ENCODE peak calls at places on chromosomes 5 and 9, in eight cellular contexts. R is right atrium auricular region, D is endodermal cell, U is spleen, X is lung, Z is PC-9, L is uterus, F is psoas muscle. E is an unnamed sample. For H3K4me1 and H3K27me3, the result is how much of the 10 kb centered on the place peaks cover.

GRCh38 chr5:111461261-111461671 is 51.1 kb downstream of the STARD4 start:
- DNase-seq in R (no peak), D (peak), U (no peak), X (no peak), Z (no peak), L (no peak), F (no peak), E (no peak)

GRCh38 chr9:112033237-112034215 is 136.9 kb downstream of the UGCG start:
- DNase-seq in R (no peak), D (peak), U (no peak), X (no peak), Z (no peak), L (no peak), F (no peak), E (no peak)

GRCh38 chr9:88197781-88198345 is 59.6 kb upstream of the SPATA31C2 start:
- DNase-seq in R (no peak), D (no peak), U (no peak), X (no peak), Z (peak), L (peak), F (no peak), E (no peak)

GRCh38 chr5:37900692-37901091 is 60.9 kb upstream of the GDNF start:
- DNase-seq in R (peak), D (peak), U (no peak), X (no peak), Z (peak), L (peak), F (peak), E (no peak)

GRCh38 chr5:63049935-63050334 is 471.3 kb downstream of the LRRC70 start:
- DNase-seq in R (no peak), D (no peak), U (no peak), X (no peak), Z (no peak), L (no peak), F (no peak), E (no peak)

GRCh38 chr5:80092521-80093107 is 57.5 kb downstream of the THBS4 start:
- DNase-seq in R (no peak), D (no peak), U (no peak), X (no peak), Z (no peak), L (no peak), F (no peak), E (no peak)

GRCh38 chr9:97889941-97890557 is 32.3 kb downstream of the TRMO start:
- DNase-seq in R (no peak), D (peak), U (peak), X (no peak), Z (peak), L (no peak), F (no peak), E (peak)

GRCh38 chr5:99019812-99020697 is 91.2 kb upstream of the CHD1 start:
- DNase-seq in R (no peak), D (no peak), U (no peak), X (no peak), Z (no peak), L (no peak), F (no peak), E (no peak)

GRCh38 chr5:1537166-1538154 is 13.7 kb upstream of the LPCAT1 start:
- DNase-seq in R (peak), D (peak), U (peak), X (peak), Z (no peak), L (no peak), F (peak), E (no peak)

GRCh38 chr9:81182421-81182820 is 506.9 kb downstream of the TLE1 start:
- DNase-seq in R (no peak), D (peak), U (no peak), X (no peak), Z (no peak), L (no peak), F (no peak), E (no peak)

GRCh38 chr9:127611796-127612790 is at the start of gene STXBP1:
- DNase-seq in R (peak), D (peak), U (peak), X (peak), Z (peak), L (peak), F (peak), E (peak)

GRCh38 chr9:110016340-110016739 is 191.6 kb downstream of the C9orf152 start:
- DNase-seq in R (no peak), D (no peak), U (no peak), X (no peak), Z (no peak), L (no peak), F (no peak), E (no peak)

GRCh38 chr5:81212211-81212687 is 20.9 kb upstream of the CKMT2 start:
- DNase-seq in R (no peak), D (no peak), U (no peak), X (no peak), Z (no peak), L (no peak), F (no peak), E (no peak)

GRCh38 chr5:616342-617039 is 4.4 kb downstream of the CEP72 start:
- DNase-seq in R (no peak), D (peak), U (peak), X (no peak), Z (no peak), L (peak), F (no peak), E (no peak)

GRCh38 chr9:77180056-77180455 is 2.7 kb downstream of the VPS13A start:
- DNase-seq in R (no peak), D (no peak), U (no peak), X (no peak), Z (no peak), L (no peak), F (no peak), E (no peak)

GRCh38 chr5:92424785-92425426 is 1041.8 kb upstream of the ARRDC3 start:
- DNase-seq in R (no peak), D (no peak), U (no peak), X (no peak), Z (no peak), L (no peak), F (no peak), E (no peak)

GRCh38 chr5:54457094-54457531 is 1.6 kb downstream of the HSPB3 start:
- DNase-seq in R (no peak), D (no peak), U (no peak), X (no peak), Z (no peak), L (no peak), F (no peak), E (peak)

GRCh38 chr9:8802242-8802641 is 1002.7 kb upstream of the DMAC1 start:
- DNase-seq in R (no peak), D (no peak), U (no peak), X (no peak), Z (no peak), L (no peak), F (no peak), E (no peak)

GRCh38 chr9:117963493-117963892 is 259.3 kb downstream of the TLR4 start:
- DNase-seq in R (no peak), D (peak), U (no peak), X (no peak), Z (no peak), L (no peak), F (no peak), E (no peak)

GRCh38 chr9:12702160-12702758 is 9.1 kb downstream of the TYRP1 start:
- DNase-seq in R (peak), D (peak), U (no peak), X (peak), Z (peak), L (peak), F (peak), E (peak)

GRCh38 chr5:16178745-16179372 is 732 bp downstream of the MARCHF11 start:
- DNase-seq in R (no peak), D (peak), U (peak), X (peak), Z (peak), L (no peak), F (peak), E (peak)

GRCh38 chr9:107175039-107175438 is 108.0 kb upstream of the RAD23B start:
- DNase-seq in R (peak), D (no peak), U (no peak), X (no peak), Z (no peak), L (no peak), F (peak), E (no peak)

GRCh38 chr5:51471642-51472041 is 88.4 kb downstream of the ISL1 start:
- DNase-seq in R (no peak), D (no peak), U (no peak), X (no peak), Z (no peak), L (no peak), F (no peak), E (no peak)

GRCh38 chr9:77177894-77178794 is 810 bp downstream of the VPS13A start:
- DNase-seq in R (no peak), D (peak), U (peak), X (peak), Z (peak), L (peak), F (peak), E (peak)

GRCh38 chr9:4327504-4328191 is 27.8 kb upstream of the GLIS3 start:
- DNase-seq in R (no peak), D (peak), U (no peak), X (no peak), Z (no peak), L (no peak), F (no peak), E (no peak)

GRCh38 chr5:77628840-77629552 is 9.5 kb downstream of the OTP start:
- DNase-seq in R (no peak), D (peak), U (no peak), X (no peak), Z (no peak), L (no peak), F (no peak), E (no peak)

GRCh38 chr5:127723571-127723970 is 20.4 kb downstream of the CCDC192 start:
- DNase-seq in R (no peak), D (no peak), U (no peak), X (peak), Z (no peak), L (peak), F (no peak), E (no peak)

GRCh38 chr9:31347082-31347617 is 1037.3 kb upstream of the ACO1 start:
- DNase-seq in R (no peak), D (no peak), U (no peak), X (no peak), Z (no peak), L (no peak), F (no peak), E (no peak)

GRCh38 chr5:65612298-65612907 is 11.7 kb downstream of the TRIM23 start:
- DNase-seq in R (no peak), D (no peak), U (no peak), X (no peak), Z (no peak), L (no peak), F (no peak), E (peak)

GRCh38 chr9:131618071-131618479 is 72.8 kb downstream of the PRRT1B start:
- DNase-seq in R (peak), D (no peak), U (no peak), X (peak), Z (peak), L (peak), F (peak), E (no peak)

GRCh38 chr5:143080407-143080806 is 310.2 kb downstream of the ARHGAP26 start:
- DNase-seq in R (no peak), D (no peak), U (no peak), X (no peak), Z (no peak), L (no peak), F (no peak), E (no peak)

GRCh38 chr5:143085319-143085917 is 315.2 kb downstream of the ARHGAP26 start:
- DNase-seq in R (no peak), D (no peak), U (no peak), X (no peak), Z (no peak), L (no peak), F (no peak), E (no peak)

GRCh38 chr5:143080982-143081381 is 310.8 kb downstream of the ARHGAP26 start:
- DNase-seq in R (no peak), D (no peak), U (no peak), X (no peak), Z (no peak), L (no peak), F (no peak), E (no peak)

GRCh38 chr5:143084452-143084851 is 314.3 kb downstream of the ARHGAP26 start:
- DNase-seq in R (no peak), D (no peak), U (no peak), X (no peak), Z (no peak), L (no peak), F (no peak), E (no peak)

DNA sequence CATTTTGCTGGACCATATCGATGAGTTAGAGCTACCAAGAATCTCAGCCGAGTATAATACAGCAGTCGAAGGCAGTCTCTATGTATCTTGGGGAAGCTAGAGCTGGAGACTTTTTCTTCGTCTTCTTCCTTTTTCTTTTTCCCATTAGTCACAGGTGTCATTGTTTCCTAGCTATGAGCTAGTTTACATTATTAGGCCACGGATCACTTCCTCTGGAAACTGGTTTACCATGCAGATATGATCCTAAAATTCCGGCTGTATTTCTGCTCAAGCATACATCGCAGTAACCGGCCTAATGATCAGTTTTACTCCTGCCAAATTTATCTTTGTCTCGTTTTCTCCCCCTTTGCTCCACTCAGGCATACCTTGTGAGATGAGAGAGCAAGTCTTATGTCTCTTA is 312.8 kb downstream of the ARHGAP26 start:
- DNase-seq in R (no peak), D (no peak), U (no peak), X (no peak), Z (no peak), L (no peak), F (no peak), E (no peak)
- H3K4me1 ChIP-seq in R (under half), D (under half), U (under half), X (under half), Z (under half), L (under half), F (under half), E (under half)

GRCh38 chr9:91761362-91761761 is 188.7 kb downstream of the ROR2 start:
- DNase-seq in R (no peak), D (peak), U (no peak), X (no peak), Z (no peak), L (no peak), F (no peak), E (no peak)

GRCh38 chr9:91757802-91758201 is 192.2 kb downstream of the ROR2 start:
- DNase-seq in R (no peak), D (no peak), U (no peak), X (no peak), Z (no peak), L (no peak), F (no peak), E (no peak)

GRCh38 chr9:91760906-91761305 is 189.1 kb downstream of the ROR2 start:
- DNase-seq in R (no peak), D (no peak), U (no peak), X (no peak), Z (no peak), L (no peak), F (no peak), E (no peak)

GRCh38 chr9:91755761-91756638 is 194.0 kb downstream of the ROR2 start:
- DNase-seq in R (no peak), D (peak), U (no peak), X (no peak), Z (no peak), L (no peak), F (no peak), E (no peak)

DNA sequence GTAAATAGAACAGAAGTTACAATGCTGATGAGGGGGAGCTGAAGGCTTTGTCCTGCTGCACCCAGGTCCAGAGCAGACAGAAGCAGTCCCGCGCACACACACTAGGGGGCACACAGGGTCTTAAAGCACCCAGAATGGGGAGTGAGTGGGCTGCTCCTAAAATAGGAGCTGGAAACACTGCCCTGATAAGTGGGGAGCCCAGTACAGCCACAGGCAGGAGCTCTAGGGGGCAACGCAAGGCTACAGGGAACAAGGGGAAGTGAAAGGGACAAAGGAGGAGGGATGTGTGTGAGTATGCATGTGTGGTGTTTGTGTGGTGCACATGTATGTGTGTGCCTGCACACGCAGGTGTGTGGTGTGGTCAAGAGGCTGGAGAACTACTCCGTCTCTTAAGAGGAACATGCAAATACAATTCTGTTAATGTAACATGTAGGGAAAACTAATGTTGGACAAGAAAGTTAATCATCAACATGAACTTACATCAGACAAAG is 191.5 kb downstream of the ROR2 start:
- DNase-seq in R (no peak), D (peak), U (no peak), X (no peak), Z (peak), L (no peak), F (no peak), E (peak)
- TF ChIP-seq CTCF in R (no peak), D (peak), U (peak), X (peak), Z (peak), L (no peak), F (no peak), E (peak)

GRCh38 chr5:158380661-158381060 is 521.7 kb upstream of the CLINT1 start:
- DNase-seq in R (no peak), D (peak), U (no peak), X (no peak), Z (no peak), L (no peak), F (no peak), E (no peak)
- H3K27me3 ChIP-seq in R (under half), D (under half), U (under half), X (under half), Z (under half), L (under half), F (under half), E (under half)

GRCh38 chr9:37406603-37407401 is 15.7 kb upstream of the GRHPR start:
- DNase-seq in R (no peak), D (no peak), U (no peak), X (no peak), Z (peak), L (no peak), F (no peak), E (no peak)
- H3K4me1 ChIP-seq in R (under half), D (under half), U (half or more), X (under half), Z (half or more), L (under half), F (under half), E (under half)

DNA sequence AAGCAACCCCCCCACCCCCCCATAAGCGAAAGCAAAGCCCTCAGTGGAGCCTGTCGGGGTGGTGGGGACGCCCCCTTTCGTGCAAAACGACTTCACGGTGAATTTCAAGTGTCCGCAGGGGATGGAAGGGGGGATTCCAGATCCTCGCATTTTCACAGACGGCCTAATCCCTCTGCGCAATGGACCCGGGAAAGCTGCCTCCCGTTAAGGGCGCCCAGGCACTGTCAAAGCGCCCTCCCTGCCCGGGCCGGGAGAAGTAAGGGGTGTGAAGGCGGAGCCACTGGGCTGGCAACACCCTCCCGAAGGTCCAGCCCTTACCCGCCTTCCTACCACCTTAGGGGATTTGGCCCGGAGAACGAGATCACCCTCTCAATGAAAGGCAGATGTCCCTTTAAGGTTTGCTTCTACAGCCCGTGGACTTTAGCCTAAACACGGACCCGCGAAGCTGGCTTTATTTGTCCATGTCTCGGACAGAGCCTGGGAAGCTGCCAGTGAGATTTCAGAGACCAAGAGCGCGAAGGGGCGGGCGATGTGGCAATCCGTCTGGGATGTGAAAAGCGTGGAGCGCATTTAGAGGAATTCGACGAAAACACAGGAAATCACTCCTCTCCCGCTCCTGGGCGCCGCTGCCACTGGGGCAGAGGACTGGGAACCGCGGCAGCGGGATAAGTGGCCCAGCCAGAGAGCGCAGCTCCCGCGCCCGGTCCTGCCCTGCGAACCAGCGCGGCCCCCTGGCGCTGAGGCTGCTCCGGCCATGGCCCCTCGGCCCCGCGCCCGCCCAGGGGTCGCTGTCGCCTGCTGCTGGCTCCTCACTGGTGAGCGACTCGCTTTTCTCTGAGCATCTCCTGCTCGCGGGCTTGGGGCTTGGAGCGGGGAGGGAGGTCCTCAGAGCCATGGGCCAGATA is at the start of the genes ITGA1 and PELO:
- DNase-seq in R (peak), D (peak), U (peak), X (peak), Z (peak), L (peak), F (peak), E (peak)
- TF ChIP-seq CTCF in R (peak), D (peak), U (peak), X (peak), Z (no peak), L (peak), F (peak), E (peak)

GRCh38 chr5:57179262-57179960 is 5.6 kb downstream of the GPBP1 start:
- DNase-seq in R (no peak), D (no peak), U (no peak), X (no peak), Z (no peak), L (no peak), F (no peak), E (no peak)

GRCh38 chr5:57175586-57175985 is 1.7 kb downstream of the GPBP1 start:
- DNase-seq in R (no peak), D (no peak), U (no peak), X (no peak), Z (peak), L (no peak), F (no peak), E (no peak)

GRCh38 chr5:57174850-57175525 is 1.1 kb downstream of the GPBP1 start:
- DNase-seq in R (no peak), D (no peak), U (no peak), X (no peak), Z (no peak), L (no peak), F (no peak), E (no peak)

GRCh38 chr5:57176350-57176857 is 2.5 kb downstream of the GPBP1 start:
- DNase-seq in R (no peak), D (no peak), U (no peak), X (no peak), Z (no peak), L (no peak), F (no peak), E (no peak)

DNA sequence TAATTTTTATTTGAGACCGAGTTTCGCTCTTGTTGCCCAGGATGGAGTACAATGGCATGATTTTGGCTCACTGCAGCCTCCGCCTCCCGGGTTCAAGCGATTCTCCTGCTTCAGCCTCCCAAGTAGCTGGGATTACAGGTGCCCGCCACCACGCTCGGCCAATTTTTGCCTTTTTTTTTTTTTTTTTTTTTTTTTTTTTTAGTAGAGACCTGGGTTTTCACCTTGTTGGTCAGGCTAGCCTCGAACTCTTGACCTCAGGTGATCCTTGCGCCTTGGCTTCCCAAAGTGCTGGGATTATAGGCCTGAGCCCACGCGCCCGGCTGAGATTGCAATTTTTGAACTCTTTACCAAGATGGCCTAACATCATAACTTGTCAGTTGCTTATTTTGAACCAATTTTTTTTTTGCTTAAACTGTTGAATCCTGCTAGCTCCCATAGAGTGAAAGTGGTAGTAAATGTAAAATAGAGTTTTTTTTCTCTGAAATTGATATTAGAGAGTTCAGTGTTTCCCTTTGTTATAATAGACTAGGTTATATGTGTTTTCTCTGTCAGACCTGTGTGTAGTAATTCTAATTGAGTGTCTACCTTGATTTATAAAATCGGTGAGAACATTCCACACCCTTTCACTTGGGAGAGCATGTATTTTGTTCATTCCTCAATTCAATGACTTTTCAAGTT is 3.8 kb downstream of the GPBP1 start:
- DNase-seq in R (no peak), D (no peak), U (no peak), X (no peak), Z (no peak), L (no peak), F (no peak), E (no peak)
- H3K27me3 ChIP-seq in R (under half), D (under half), U (under half), X (under half), Z (under half), L (under half), F (under half), E (under half)

E was measured in Caco-2.